ENCODE peak calls at places on chromosomes 5 and 9, in six cellular contexts. N is SK-N-SH, D is HepG2, G is HCT116, F is GM12878, A is K562. Y is an unnamed sample.

GRCh38 chr9:114538241-114538640 is 33.0 kb upstream of the WHRN start:
- DNase-seq in N (no peak), D (peak), G (peak), F (peak), A (peak), Y (no peak)

GRCh38 chr5:167524941-167525485 is 766.4 kb upstream of the WWC1 start:
- DNase-seq in N (no peak), D (no peak), G (no peak), F (no peak), A (no peak), Y (no peak)

GRCh38 chr9:93166699-93167098 is 17.2 kb upstream of the WNK2 start:
- DNase-seq in N (no peak), D (no peak), G (no peak), F (no peak), A (no peak), Y (no peak)

GRCh38 chr9:34254966-34255825 is 73.9 kb downstream of the KIF24 start:
- DNase-seq in N (no peak), D (no peak), G (no peak), F (no peak), A (no peak), Y (no peak)

GRCh38 chr9:114720296-114720695 is 38.3 kb upstream of the TEX48 start:
- DNase-seq in N (no peak), D (no peak), G (no peak), F (no peak), A (no peak), Y (no peak)

GRCh38 chr5:89028579-89029272 is 145.7 kb upstream of the MEF2C start:
- DNase-seq in N (no peak), D (no peak), G (peak), F (no peak), A (no peak), Y (no peak)

GRCh38 chr9:120009856-120010255 is 570.1 kb downstream of the CDK5RAP2 start:
- DNase-seq in N (no peak), D (no peak), G (no peak), F (no peak), A (no peak), Y (no peak)

GRCh38 chr9:1598270-1598669 is 416.9 kb upstream of the SMARCA2 start:
- DNase-seq in N (no peak), D (no peak), G (no peak), F (no peak), A (no peak), Y (no peak)

GRCh38 chr5:124114911-124115310 is 602.9 kb downstream of the CSNK1G3 start:
- DNase-seq in N (no peak), D (no peak), G (no peak), F (no peak), A (no peak), Y (no peak)

GRCh38 chr5:73496984-73497457 is 1.2 kb upstream of the BTF3 start:
- DNase-seq in N (peak), D (peak), G (peak), F (no peak), A (peak), Y (peak)

GRCh38 chr9:113626735-113627495 is 163.4 kb downstream of the RGS3 start:
- DNase-seq in N (no peak), D (no peak), G (no peak), F (no peak), A (no peak), Y (no peak)

GRCh38 chr9:75238311-75238976 is 150.1 kb downstream of the OSTF1 start:
- DNase-seq in N (peak), D (peak), G (peak), F (peak), A (peak), Y (peak)

GRCh38 chr5:64458948-64459347 is 46.9 kb upstream of the RGS7BP start:
- DNase-seq in N (no peak), D (no peak), G (no peak), F (no peak), A (no peak), Y (no peak)

GRCh38 chr9:90722116-90722515 is 79.5 kb upstream of the DIRAS2 start:
- DNase-seq in N (no peak), D (no peak), G (no peak), F (no peak), A (no peak), Y (no peak)

GRCh38 chr9:650362-650761 is 191.1 kb upstream of the DMRT1 start:
- DNase-seq in N (no peak), D (no peak), G (no peak), F (no peak), A (no peak), Y (no peak)

GRCh38 chr5:122919969-122920368 is 74.6 kb downstream of the SNX24 start:
- DNase-seq in N (no peak), D (no peak), G (no peak), F (no peak), A (no peak), Y (no peak)

GRCh38 chr9:112271466-112272098 is 61.8 kb downstream of the PTBP3 start:
- DNase-seq in N (no peak), D (peak), G (no peak), F (no peak), A (no peak), Y (no peak)

GRCh38 chr9:134455537-134455936 is 129.3 kb downstream of the RXRA start:
- DNase-seq in N (no peak), D (no peak), G (no peak), F (no peak), A (no peak), Y (no peak)

GRCh38 chr5:132655821-132656773 is 1.9 kb upstream of the IL13 start:
- DNase-seq in N (peak), D (no peak), G (no peak), F (no peak), A (no peak), Y (no peak)

GRCh38 chr5:157473383-157474370 is 13.7 kb downstream of the NIPAL4 start:
- DNase-seq in N (no peak), D (no peak), G (no peak), F (no peak), A (no peak), Y (no peak)

GRCh38 chr5:125198270-125198974 is 452.0 kb upstream of the ZNF608 start:
- DNase-seq in N (peak), D (no peak), G (no peak), F (no peak), A (no peak), Y (no peak)

GRCh38 chr9:91186311-91187101 is 175.2 kb downstream of the AUH start:
- DNase-seq in N (no peak), D (no peak), G (no peak), F (no peak), A (peak), Y (no peak)

GRCh38 chr5:61631438-61631941 is 299.4 kb downstream of the ZSWIM6 start:
- DNase-seq in N (no peak), D (no peak), G (no peak), F (no peak), A (no peak), Y (no peak)

GRCh38 chr9:72996106-72996505 is 43.3 kb upstream of the ALDH1A1 start:
- DNase-seq in N (no peak), D (no peak), G (no peak), F (no peak), A (no peak), Y (no peak)
- TF ChIP-seq SIN3A in N (no peak), D (no peak), G (no peak), F (no peak), A (no peak), Y (no peak)

GRCh38 chr5:135395451-135395850 is 3.6 kb downstream of the MACROH2A1 start:
- DNase-seq in N (no peak), D (no peak), G (no peak), F (no peak), A (peak), Y (no peak)
- TF ChIP-seq REST in N (no peak), D (no peak), G (no peak), F (no peak), A (no peak), Y (no peak)

DNA sequence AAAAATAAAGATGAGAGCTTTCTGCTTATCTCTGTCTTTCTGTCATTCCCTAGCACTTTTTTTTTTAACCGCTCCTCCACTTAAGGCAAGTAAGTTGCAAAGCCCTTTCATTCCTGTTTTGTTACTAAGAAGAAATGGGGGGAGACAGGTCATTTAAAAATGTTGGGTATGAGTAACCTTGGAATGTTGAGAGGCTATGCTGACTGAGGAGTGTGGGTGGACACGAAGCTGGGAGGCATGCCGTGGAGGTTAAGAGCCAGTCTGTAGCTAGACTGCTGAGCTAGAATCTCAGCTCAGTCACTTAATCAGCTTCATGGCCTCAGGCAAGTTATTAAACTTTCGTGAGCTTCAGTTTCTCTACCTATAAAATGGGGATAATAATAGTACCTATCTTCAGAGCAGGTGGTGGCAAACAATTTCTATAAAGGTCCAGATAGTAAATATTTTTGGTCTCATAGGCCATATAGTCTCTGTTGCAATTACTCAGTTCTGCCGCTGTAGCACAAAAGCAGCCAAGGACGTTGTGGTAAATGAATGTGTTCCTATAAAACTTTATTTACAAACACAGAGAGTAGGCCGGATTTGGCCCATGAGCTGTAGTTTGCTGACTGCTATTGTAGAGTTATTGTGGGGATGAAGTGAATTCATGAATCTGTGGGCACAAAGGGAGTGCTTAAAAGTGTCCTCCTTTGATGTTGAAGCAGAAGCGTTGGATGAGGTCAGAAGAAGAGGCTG is 220.0 kb downstream of the GABBR2 start:
- DNase-seq in N (no peak), D (no peak), G (no peak), F (no peak), A (no peak), Y (no peak)
- TF ChIP-seq SIN3A in N (no peak), D (no peak), G (no peak), F (no peak), A (no peak), Y (no peak)

GRCh38 chr5:135441256-135441915 is 5.8 kb downstream of the DCANP1 start:
- DNase-seq in N (no peak), D (no peak), G (no peak), F (no peak), A (no peak), Y (no peak)
- TF ChIP-seq REST in N (no peak), D (no peak), G (no peak), F (no peak), A (no peak), Y (no peak)

DNA sequence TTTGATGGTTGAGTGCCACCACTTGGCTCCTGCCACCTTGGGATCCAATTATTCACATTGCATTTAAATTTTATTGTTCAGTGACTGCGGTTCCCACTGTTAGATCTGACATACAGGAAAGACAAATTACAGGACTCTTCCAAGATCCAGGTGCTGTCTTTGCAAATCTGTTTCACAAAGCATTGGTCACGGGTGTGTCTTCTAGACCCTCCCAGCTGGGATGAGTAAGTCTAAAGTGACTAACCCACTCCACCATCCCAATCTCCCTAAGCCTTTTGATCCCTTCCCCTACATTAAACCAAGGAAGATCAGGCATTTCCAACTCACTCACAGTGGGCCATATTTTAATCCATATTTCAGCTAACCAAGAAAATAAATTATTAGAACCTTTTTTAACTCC is 1016.3 kb upstream of the CTNND2 start:
- DNase-seq in N (no peak), D (no peak), G (no peak), F (no peak), A (no peak), Y (no peak)
- TF ChIP-seq SIN3A in N (no peak), D (no peak), G (no peak), F (no peak), A (no peak), Y (no peak)

DNA sequence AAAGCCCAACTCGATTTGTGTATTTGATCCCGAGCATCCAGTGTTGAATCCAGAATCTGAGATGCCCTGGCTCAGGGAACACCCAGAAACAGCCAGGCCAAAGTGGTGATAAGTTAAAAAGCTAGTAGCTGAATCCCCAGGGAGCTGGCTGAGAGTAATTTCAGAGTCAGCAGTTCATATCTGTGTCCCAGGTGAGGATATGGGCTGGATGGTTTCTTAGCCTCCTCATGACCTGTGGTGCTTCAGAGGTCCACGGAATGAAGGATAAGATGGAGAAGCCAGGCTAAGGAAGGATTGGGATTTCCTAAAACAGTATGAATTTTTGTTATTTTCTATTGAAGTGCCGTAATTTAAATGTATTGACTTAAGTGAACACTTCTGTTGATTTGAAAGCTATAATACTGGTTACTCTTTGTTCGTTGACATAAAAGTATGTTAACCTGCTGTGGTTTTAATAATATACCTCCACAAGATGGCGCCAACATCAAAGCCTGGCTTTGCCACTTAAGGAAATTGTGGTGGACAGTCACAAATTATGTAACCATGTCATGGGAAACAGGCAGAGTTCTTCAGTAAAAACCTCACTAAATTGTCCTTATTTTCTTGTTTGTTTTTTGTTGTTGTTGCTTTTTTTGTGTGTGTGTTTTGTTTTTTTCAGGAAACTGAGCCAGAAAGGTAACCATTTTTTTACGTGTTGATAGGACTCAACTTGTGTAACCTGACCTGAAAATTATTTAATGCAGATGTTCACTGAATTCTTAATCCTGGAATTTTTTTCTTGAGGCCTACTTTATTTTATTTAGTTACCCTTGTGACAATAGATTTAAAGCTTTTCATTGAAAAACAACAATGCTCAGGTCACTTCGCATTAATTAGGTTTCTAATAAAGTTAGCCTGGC is 11.4 kb downstream of the MTAP start:
- DNase-seq in N (peak), D (peak), G (peak), F (no peak), A (no peak), Y (peak)
- TF ChIP-seq REST in N (no peak), D (no peak), G (no peak), F (no peak), A (no peak), Y (no peak)

DNA sequence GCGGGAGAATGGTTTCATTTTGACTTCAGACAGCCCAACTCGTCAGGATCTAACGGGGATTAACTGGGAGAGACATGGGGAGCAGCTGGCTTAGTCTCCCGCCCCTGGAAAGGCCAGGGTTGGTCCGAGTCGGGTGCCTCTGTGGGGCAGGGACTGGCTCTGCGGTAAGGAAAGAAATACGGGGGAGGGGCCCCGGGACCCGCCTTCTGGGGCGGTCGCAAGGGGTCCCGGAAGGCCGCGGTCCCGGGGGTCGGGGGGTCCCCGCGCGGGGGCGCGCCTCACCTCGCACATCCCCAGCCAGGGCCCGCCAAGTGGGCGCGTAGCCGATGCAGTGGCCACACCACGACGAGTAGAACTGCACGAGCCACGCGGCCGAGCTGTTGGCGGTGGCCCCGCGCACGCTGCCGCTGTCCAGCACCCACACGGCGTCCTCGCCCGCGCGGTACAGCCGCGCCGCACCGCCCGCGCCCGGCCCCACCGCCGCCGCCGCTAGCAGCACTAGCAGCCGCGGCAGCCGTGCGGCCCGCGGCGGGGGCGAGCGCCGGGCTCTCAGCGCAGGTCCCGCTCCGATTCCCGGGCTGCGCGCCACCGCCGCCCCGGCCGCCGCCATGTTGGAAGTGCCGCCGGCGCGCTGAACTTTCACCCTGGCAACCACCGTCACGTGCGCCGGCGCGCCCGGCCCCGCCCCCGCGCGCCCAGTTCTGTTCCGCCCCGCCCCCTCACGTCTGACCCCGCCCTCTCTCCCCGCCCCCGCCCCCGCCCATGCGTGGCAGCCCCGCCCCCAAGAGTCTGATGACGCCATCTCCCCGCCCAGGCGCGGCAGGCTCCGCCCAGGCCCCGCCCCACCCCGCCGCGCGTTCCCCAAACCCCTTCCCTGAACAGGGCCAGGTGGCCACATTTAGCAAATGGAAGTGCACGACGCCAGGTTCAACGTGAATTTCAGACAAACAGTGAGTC is at the start of gene QSOX2:
- DNase-seq in N (peak), D (peak), G (peak), F (peak), A (peak), Y (no peak)
- TF ChIP-seq SIN3A in N (peak), D (peak), G (no peak), F (peak), A (peak), Y (peak)

DNA sequence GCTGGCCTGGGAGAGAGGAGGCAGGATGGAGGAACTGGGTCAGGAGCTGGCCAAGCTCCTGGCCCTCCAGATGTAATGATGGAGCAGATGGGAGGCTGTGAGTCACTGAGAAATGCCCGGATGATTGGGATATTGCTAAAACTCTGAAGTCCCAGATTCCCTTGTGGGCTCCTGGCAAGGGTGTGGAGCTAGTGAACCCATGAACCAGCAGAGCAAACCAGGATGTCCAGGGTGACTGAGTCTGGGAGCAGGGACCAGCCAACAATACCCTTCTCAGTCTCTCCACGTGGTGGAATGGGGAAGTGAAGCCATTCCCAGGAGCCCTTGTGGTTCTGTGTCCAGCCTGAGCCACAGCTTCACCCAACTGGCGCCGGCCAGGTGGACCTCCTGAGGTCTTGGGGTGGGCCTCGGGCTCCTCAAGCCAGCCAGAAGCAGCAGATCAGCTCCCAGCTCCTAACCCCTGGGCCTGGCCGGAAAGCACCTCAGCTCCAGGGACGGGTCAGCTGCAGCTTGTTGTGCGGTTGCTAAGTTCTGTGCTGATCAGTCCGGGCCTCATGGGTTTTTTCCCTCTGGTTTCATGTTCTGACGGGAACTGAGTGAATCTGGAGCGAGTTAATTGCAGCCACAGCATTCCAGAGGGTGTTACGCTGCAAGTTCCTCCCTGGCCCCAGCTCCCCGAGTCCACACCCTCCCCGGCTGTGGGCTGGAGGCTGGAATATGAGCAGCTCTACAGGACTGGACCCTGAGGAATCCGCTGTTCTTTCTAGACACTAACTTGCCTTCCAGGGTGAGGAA is 37.6 kb downstream of the DUSP1 start:
- DNase-seq in N (no peak), D (peak), G (no peak), F (no peak), A (peak), Y (no peak)
- TF ChIP-seq REST in N (no peak), D (no peak), G (no peak), F (no peak), A (no peak), Y (no peak)

DNA sequence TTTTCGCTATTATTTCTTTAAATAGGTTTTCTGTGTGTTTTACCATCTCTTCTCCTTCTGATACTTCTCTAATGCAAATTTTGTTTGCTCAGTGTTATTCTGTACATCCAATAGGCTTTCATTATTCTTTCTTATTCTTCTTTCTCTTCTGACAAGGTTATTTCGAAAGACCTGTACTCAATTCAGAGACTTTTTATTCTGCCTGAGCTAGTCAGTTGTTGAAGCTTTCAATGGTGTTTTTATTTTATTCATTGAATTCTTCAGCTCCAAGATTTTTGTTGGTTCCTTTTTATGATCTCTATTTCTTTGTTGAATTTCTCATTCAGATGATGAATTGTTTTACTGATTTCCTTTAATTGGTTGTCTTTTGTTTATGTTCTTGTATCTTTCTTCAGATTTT is 706.2 kb downstream of the NR2F1-AS1 start:
- DNase-seq in N (no peak), D (no peak), G (no peak), F (no peak), A (no peak), Y (no peak)
- TF ChIP-seq SIN3A in N (no peak), D (no peak), G (no peak), F (no peak), A (no peak), Y (no peak)